ENCODE peak calls at places on chromosomes 5 and 9, in eight cellular contexts. E is endodermal cell, M is GM23338, G is IMR-90, R is adrenal gland, Y is breast epithelium, Q is RWPE2, Z is fibroblast of lung. P is an unnamed sample. For H3K36me3, the result is how much of the 10 kb centered on the place peaks cover.

GRCh38 chr9:134969401-134969800 is 51.7 kb upstream of the FCN1 start:
- DNase-seq in E (peak), M (no peak), G (no peak), R (no peak), Y (no peak), Q (no peak), Z (no peak), P (no peak)

GRCh38 chr5:138975098-138975847 is 100.1 kb upstream of the LRRTM2 start:
- DNase-seq in E (peak), M (no peak), G (peak), R (peak), Y (no peak), Q (no peak), Z (peak), P (no peak)

GRCh38 chr5:179407191-179408175 is 62.2 kb upstream of the ADAMTS2 start:
- DNase-seq in E (peak), M (no peak), G (no peak), R (no peak), Y (no peak), Q (no peak), Z (no peak), P (no peak)

GRCh38 chr9:95302471-95302870 is 15.0 kb downstream of the FANCC start:
- DNase-seq in E (no peak), M (no peak), G (no peak), R (no peak), Y (no peak), Q (no peak), Z (no peak), P (no peak)

GRCh38 chr9:121835581-121836381 is 184.3 kb downstream of the DAB2IP start:
- DNase-seq in E (peak), M (no peak), G (peak), R (peak), Y (no peak), Q (no peak), Z (no peak), P (no peak)

GRCh38 chr5:9207820-9208418 is 338.0 kb downstream of the SEMA5A start:
- DNase-seq in E (no peak), M (peak), G (peak), R (no peak), Y (no peak), Q (no peak), Z (peak), P (peak)

GRCh38 chr5:21238786-21239185 is 1250.8 kb upstream of the CDH18 start:
- DNase-seq in E (no peak), M (no peak), G (no peak), R (no peak), Y (no peak), Q (no peak), Z (peak), P (peak)

GRCh38 chr9:16217933-16218830 is 652.3 kb downstream of the BNC2 start:
- DNase-seq in E (no peak), M (no peak), G (no peak), R (no peak), Y (no peak), Q (no peak), Z (peak), P (no peak)

GRCh38 chr5:153907170-153907775 is 131.4 kb downstream of the FAM114A2 start:
- DNase-seq in E (no peak), M (no peak), G (no peak), R (no peak), Y (no peak), Q (no peak), Z (no peak), P (no peak)

GRCh38 chr5:129670944-129671343 is 77.0 kb upstream of the MINAR2 start:
- DNase-seq in E (no peak), M (no peak), G (peak), R (no peak), Y (no peak), Q (no peak), Z (peak), P (peak)

GRCh38 chr5:95591490-95591901 is 28.4 kb upstream of the GPR150 start:
- DNase-seq in E (no peak), M (no peak), G (peak), R (no peak), Y (no peak), Q (no peak), Z (peak), P (no peak)

GRCh38 chr9:109802491-109802890 is 22.5 kb downstream of the PALM2AKAP2 start:
- DNase-seq in E (no peak), M (no peak), G (no peak), R (no peak), Y (no peak), Q (no peak), Z (no peak), P (no peak)

GRCh38 chr9:8564960-8565359 is 765.4 kb upstream of the DMAC1 start:
- DNase-seq in E (no peak), M (no peak), G (no peak), R (no peak), Y (no peak), Q (no peak), Z (no peak), P (no peak)

GRCh38 chr5:151055336-151055735 is 25.5 kb downstream of the TNIP1 start:
- DNase-seq in E (no peak), M (no peak), G (no peak), R (no peak), Y (no peak), Q (no peak), Z (no peak), P (no peak)

GRCh38 chr9:89602978-89603628 is 1.7 kb upstream of the GADD45G start:
- DNase-seq in E (peak), M (peak), G (peak), R (peak), Y (peak), Q (peak), Z (peak), P (peak)

GRCh38 chr9:129547869-129548570 is 72.9 kb downstream of the C9orf50 start:
- DNase-seq in E (peak), M (no peak), G (no peak), R (no peak), Y (no peak), Q (no peak), Z (no peak), P (no peak)

GRCh38 chr9:76654575-76654974 is 109.7 kb upstream of the PCA3 start:
- DNase-seq in E (no peak), M (no peak), G (peak), R (no peak), Y (no peak), Q (no peak), Z (peak), P (no peak)

GRCh38 chr5:112948455-112948854 is 26.4 kb upstream of the REEP5 start:
- DNase-seq in E (no peak), M (no peak), G (no peak), R (no peak), Y (no peak), Q (no peak), Z (no peak), P (no peak)

GRCh38 chr9:107283621-107284616 is 840 bp downstream of the RAD23B start:
- DNase-seq in E (peak), M (peak), G (peak), R (peak), Y (peak), Q (peak), Z (peak), P (peak)

GRCh38 chr9:126688617-126689016 is 74.9 kb downstream of the LMX1B start:
- DNase-seq in E (peak), M (peak), G (no peak), R (no peak), Y (no peak), Q (no peak), Z (no peak), P (no peak)

GRCh38 chr9:130835441-130836298 is 616 bp downstream of the ABL1 start:
- DNase-seq in E (peak), M (peak), G (peak), R (peak), Y (no peak), Q (no peak), Z (peak), P (peak)

GRCh38 chr9:34669809-34670562 is 7.5 kb upstream of the CCL27 start:
- DNase-seq in E (no peak), M (no peak), G (no peak), R (no peak), Y (no peak), Q (no peak), Z (no peak), P (no peak)

GRCh38 chr9:109224751-109225150 is 57.7 kb upstream of the FRRS1L start:
- DNase-seq in E (no peak), M (no peak), G (no peak), R (no peak), Y (no peak), Q (no peak), Z (no peak), P (no peak)

GRCh38 chr9:30329441-30329840 is 2055.0 kb upstream of the ACO1 start:
- DNase-seq in E (no peak), M (no peak), G (no peak), R (no peak), Y (no peak), Q (no peak), Z (no peak), P (no peak)

GRCh38 chr5:170638454-170639220 is 134.8 kb downstream of the KCNIP1 start:
- DNase-seq in E (peak), M (peak), G (peak), R (peak), Y (peak), Q (peak), Z (peak), P (peak)

GRCh38 chr9:114869845-114870244 is 60.5 kb downstream of the TNFSF8 start:
- DNase-seq in E (peak), M (peak), G (no peak), R (no peak), Y (no peak), Q (no peak), Z (no peak), P (no peak)

GRCh38 chr5:147504535-147504934 is 5.3 kb downstream of the DPYSL3 start:
- DNase-seq in E (no peak), M (no peak), G (no peak), R (no peak), Y (no peak), Q (no peak), Z (peak), P (no peak)

GRCh38 chr5:11482011-11482410 is 422.2 kb downstream of the CTNND2 start:
- DNase-seq in E (no peak), M (no peak), G (no peak), R (no peak), Y (no peak), Q (no peak), Z (peak), P (no peak)

GRCh38 chr9:81002242-81002641 is 687.1 kb downstream of the TLE1 start:
- DNase-seq in E (peak), M (no peak), G (no peak), R (no peak), Y (no peak), Q (no peak), Z (peak), P (no peak)

GRCh38 chr5:64514620-64515019 is 8.8 kb downstream of the RGS7BP start:
- DNase-seq in E (no peak), M (no peak), G (no peak), R (no peak), Y (no peak), Q (no peak), Z (no peak), P (no peak)

GRCh38 chr5:69048233-69048632 is 45.6 kb upstream of the SLC30A5 start:
- DNase-seq in E (no peak), M (peak), G (no peak), R (no peak), Y (no peak), Q (no peak), Z (no peak), P (peak)

GRCh38 chr9:123216387-123216786 is 52.0 kb downstream of the STRBP start:
- DNase-seq in E (no peak), M (no peak), G (no peak), R (no peak), Y (no peak), Q (no peak), Z (peak), P (no peak)

GRCh38 chr9:119802621-119803020 is 433.4 kb upstream of the BRINP1 start:
- DNase-seq in E (peak), M (peak), G (no peak), R (no peak), Y (no peak), Q (no peak), Z (no peak), P (no peak)
- H3K27ac ChIP-seq in E (no peak), M (no peak), G (no peak), R (no peak), Y (no peak), Q (no peak), Z (no peak), P (no peak)

GRCh38 chr5:93343570-93343969 is 237.4 kb downstream of the NR2F1-AS1 start:
- DNase-seq in E (no peak), M (no peak), G (peak), R (no peak), Y (no peak), Q (no peak), Z (peak), P (no peak)

GRCh38 chr5:93342563-93343061 is 238.4 kb downstream of the NR2F1-AS1 start:
- DNase-seq in E (no peak), M (no peak), G (no peak), R (no peak), Y (no peak), Q (no peak), Z (no peak), P (no peak)

GRCh38 chr5:93346301-93346700 is 234.7 kb downstream of the NR2F1-AS1 start:
- DNase-seq in E (no peak), M (no peak), G (peak), R (no peak), Y (no peak), Q (no peak), Z (no peak), P (no peak)

GRCh38 chr5:93349613-93350012 is 231.4 kb downstream of the NR2F1-AS1 start:
- DNase-seq in E (no peak), M (no peak), G (peak), R (no peak), Y (no peak), Q (no peak), Z (peak), P (no peak)

DNA sequence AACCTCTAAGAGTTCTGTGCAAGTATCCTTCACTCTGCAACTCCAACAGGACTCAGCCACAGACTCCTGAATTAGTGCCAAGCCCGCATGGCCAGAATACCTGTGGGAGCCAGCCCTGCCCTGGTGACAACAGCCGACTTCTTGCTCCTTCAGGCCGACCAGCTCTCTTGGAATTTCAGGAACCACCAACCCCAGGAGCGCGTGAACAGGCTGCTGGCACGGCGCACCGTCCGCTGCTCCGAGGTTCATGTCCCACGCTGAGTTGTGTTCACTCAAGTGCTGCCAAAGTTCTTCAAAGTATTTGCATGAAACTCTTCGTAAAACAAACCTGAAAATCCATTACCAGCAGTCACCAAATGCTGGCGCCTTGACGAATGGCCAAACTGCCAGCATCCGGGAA is 232.8 kb downstream of the NR2F1-AS1 start:
- DNase-seq in E (no peak), M (no peak), G (no peak), R (no peak), Y (no peak), Q (no peak), Z (peak), P (no peak)
- H3K36me3 ChIP-seq in E (under half), M (under half), G (under half), R (under half), Y (under half), Q (under half), Z (under half), P (under half)

GRCh38 chr5:135724475-135725065 is 109.9 kb upstream of the SLC25A48 start:
- DNase-seq in E (no peak), M (no peak), G (no peak), R (peak), Y (no peak), Q (no peak), Z (no peak), P (no peak)

DNA sequence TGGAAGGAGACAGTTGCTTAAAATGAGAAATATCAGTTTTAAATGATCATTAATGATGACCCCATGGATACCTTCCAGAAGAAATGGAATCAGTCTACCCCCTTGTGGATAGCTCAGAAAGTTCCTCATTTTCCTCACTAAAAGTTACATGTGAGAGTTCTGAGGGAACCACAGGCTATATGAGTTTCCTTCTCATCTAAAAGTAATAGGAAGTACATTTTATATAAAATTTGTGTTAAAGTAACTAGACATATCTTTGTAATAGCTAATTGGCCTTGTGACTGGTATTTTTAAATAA is 104.9 kb upstream of the SLC25A48 start:
- DNase-seq in E (no peak), M (peak), G (no peak), R (no peak), Y (no peak), Q (no peak), Z (no peak), P (peak)
- TF ChIP-seq CTCF in E (peak), M (peak), G (peak), R (no peak), Y (peak), Q (peak), Z (peak), P (peak)

DNA sequence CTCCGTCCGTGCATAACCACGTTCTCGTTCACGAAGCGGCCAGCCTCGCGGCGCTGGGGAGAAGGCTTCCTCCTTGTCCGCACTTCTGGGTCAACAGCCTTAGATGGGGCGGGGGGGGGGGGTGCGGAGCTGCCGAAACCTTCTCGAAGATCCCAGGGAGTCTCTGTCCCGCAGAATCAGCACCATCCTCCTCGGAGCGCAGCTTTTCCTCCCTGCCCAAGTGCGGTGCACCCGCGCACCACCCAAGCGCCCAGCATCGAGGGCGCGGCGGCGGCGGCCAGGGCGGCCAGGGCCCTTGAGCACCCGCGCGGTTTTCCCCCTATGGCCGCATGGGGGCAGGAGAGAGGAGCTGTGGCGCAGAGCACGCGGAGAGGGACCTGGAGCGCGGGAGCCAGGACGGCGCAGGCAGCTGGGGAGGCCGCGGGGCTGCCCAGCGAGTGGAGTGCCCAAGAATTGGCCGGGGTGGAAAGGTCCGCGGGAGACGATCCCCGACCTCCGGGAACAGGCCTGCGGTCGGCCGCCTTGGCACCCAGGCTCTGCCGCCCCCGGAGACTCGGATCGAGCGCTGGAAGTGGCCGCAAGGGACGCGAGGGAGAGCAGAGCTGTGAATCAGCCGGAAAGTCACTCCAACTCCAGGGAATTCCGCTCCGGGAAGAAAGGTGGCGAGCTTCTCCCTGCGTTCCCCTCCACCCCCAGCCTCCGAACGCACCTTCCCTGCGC is 43.1 kb downstream of the TMEM174 start:
- DNase-seq in E (peak), M (peak), G (peak), R (peak), Y (peak), Q (no peak), Z (peak), P (peak)
- H3K27ac ChIP-seq in E (no peak), M (no peak), G (peak), R (peak), Y (peak), Q (no peak), Z (no peak), P (no peak)

GRCh38 chr5:79640571-79641055 is 28.4 kb downstream of the TENT2 start:
- DNase-seq in E (no peak), M (no peak), G (peak), R (no peak), Y (no peak), Q (no peak), Z (peak), P (no peak)

GRCh38 chr5:79636981-79637733 is 24.9 kb downstream of the TENT2 start:
- DNase-seq in E (no peak), M (no peak), G (no peak), R (no peak), Y (no peak), Q (no peak), Z (no peak), P (no peak)

GRCh38 chr5:79642210-79642609 is 30.0 kb downstream of the TENT2 start:
- DNase-seq in E (no peak), M (no peak), G (peak), R (no peak), Y (no peak), Q (no peak), Z (peak), P (no peak)

DNA sequence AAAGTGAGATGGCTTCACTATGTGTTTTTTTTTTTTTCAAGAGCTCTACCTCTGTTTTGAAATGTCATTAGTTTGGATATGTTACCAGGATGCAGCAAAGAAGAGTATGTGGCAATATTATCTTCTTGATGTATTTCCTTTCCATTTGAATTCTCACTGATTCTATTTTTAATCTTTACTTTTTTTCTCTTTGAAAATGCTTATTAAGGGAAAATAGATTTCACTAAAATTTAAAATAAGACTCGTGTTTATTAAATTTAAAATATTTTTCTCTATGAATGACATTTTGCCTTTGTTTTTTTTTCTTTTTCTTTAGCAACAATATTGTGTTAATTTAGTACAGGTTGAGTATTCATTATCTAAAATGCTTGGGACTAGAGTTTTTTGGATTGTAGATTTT is 29.2 kb downstream of the TENT2 start:
- DNase-seq in E (no peak), M (no peak), G (no peak), R (no peak), Y (no peak), Q (no peak), Z (no peak), P (no peak)
- H3K36me3 ChIP-seq in E (half or more), M (under half), G (under half), R (under half), Y (under half), Q (half or more), Z (under half), P (under half)

GRCh38 chr5:140633081-140633471 is at the start of gene CD14:
- DNase-seq in E (no peak), M (peak), G (no peak), R (peak), Y (peak), Q (peak), Z (no peak), P (peak)

GRCh38 chr5:140631831-140632365 is 1.1 kb downstream of the CD14 start:
- DNase-seq in E (no peak), M (peak), G (no peak), R (peak), Y (no peak), Q (no peak), Z (no peak), P (no peak)

GRCh38 chr5:140632366-140633080 is 452 bp downstream of the CD14 start:
- DNase-seq in E (no peak), M (peak), G (peak), R (peak), Y (peak), Q (no peak), Z (peak), P (peak)

GRCh38 chr5:140630296-140630695 is 2.7 kb downstream of the CD14 start:
- DNase-seq in E (no peak), M (no peak), G (no peak), R (no peak), Y (no peak), Q (no peak), Z (no peak), P (no peak)

GRCh38 chr5:140631063-140631462 is 1.9 kb downstream of the CD14 start:
- DNase-seq in E (no peak), M (no peak), G (no peak), R (no peak), Y (no peak), Q (no peak), Z (no peak), P (no peak)
- TF ChIP-seq CTCF in E (no peak), M (no peak), G (no peak), R (no peak), Y (no peak), Q (no peak), Z (no peak), P (no peak)

DNA sequence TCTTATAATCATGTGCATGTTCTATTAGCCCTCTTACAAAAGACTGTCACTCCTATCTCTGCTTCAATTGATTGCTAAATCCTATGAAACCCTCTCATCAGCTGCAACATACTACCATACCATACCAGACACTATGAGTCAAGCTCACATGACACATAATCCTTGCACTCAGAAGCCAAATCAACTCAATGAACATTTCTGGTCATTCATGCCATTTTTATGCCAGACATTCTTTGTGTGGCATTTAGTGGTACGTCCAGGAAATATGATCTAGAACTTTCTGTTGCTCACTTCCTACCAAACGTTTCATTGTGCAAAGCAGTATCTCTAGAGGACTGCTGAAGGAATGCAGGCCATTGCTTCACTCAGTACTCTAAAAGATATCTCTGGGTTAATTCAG is 159.2 kb upstream of the GNA14 start:
- DNase-seq in E (no peak), M (no peak), G (peak), R (no peak), Y (no peak), Q (no peak), Z (peak), P (peak)
- H3K27ac ChIP-seq in E (no peak), M (no peak), G (no peak), R (no peak), Y (peak), Q (peak), Z (no peak), P (no peak)